ENCODE peak calls at places on chromosomes 6 and 20, in five cellular contexts. J is K562, M is colonic mucosa, Q is mucosa of descending colon, Y is sigmoid colon. D is an unnamed sample.

GRCh38 chr6:2850480-2851150 is 9.0 kb upstream of the SERPINB1 start:
- DNase-seq in J (no peak), M (peak), Q (no peak), Y (no peak), D (no peak)

GRCh38 chr6:13769655-13770053 is 44.7 kb downstream of the MCUR1 start:
- DNase-seq in J (no peak), M (no peak), Q (no peak), Y (no peak), D (no peak)

GRCh38 chr6:163405412-163406309 is 8.9 kb upstream of the QKI start:
- DNase-seq in J (no peak), M (peak), Q (peak), Y (peak), D (peak)

GRCh38 chr20:22320245-22320915 is 264.0 kb downstream of the FOXA2 start:
- DNase-seq in J (no peak), M (no peak), Q (no peak), Y (no peak), D (no peak)

GRCh38 chr6:22966711-22967110 is 397.3 kb downstream of the HDGFL1 start:
- DNase-seq in J (no peak), M (no peak), Q (no peak), Y (no peak), D (no peak)

GRCh38 chr6:39430968-39431523 is 108.5 kb upstream of the KCNK16 start:
- DNase-seq in J (no peak), M (peak), Q (peak), Y (peak), D (no peak)

GRCh38 chr6:138105446-138105845 is 1.8 kb downstream of the PERP start:
- DNase-seq in J (no peak), M (peak), Q (peak), Y (no peak), D (no peak)

GRCh38 chr20:42191140-42191860 is 573.1 kb upstream of the CHD6 start:
- DNase-seq in J (no peak), M (no peak), Q (no peak), Y (no peak), D (no peak)

GRCh38 chr20:35849726-35850125 is 77.9 kb downstream of the PHF20 start:
- DNase-seq in J (no peak), M (no peak), Q (no peak), Y (no peak), D (no peak)

GRCh38 chr6:117463762-117464665 is 18.5 kb upstream of the DCBLD1 start:
- DNase-seq in J (no peak), M (no peak), Q (no peak), Y (no peak), D (peak)

GRCh38 chr6:4649728-4650127 is 126.5 kb upstream of the CDYL start:
- DNase-seq in J (no peak), M (no peak), Q (no peak), Y (no peak), D (no peak)

GRCh38 chr6:52538921-52539354 is 37.9 kb downstream of the TRAM2 start:
- DNase-seq in J (no peak), M (no peak), Q (no peak), Y (no peak), D (no peak)

GRCh38 chr20:45479822-45480221 is 10.3 kb downstream of the WFDC2 start:
- DNase-seq in J (no peak), M (no peak), Q (no peak), Y (no peak), D (no peak)

GRCh38 chr20:11204926-11205768 is 531.3 kb upstream of the JAG1 start:
- DNase-seq in J (no peak), M (peak), Q (peak), Y (peak), D (peak)

GRCh38 chr6:30741789-30742315 is 635 bp downstream of the FLOT1 start:
- DNase-seq in J (no peak), M (no peak), Q (no peak), Y (no peak), D (peak)

GRCh38 chr6:160661129-160661723 is 2.8 kb downstream of the LPA start:
- DNase-seq in J (no peak), M (no peak), Q (no peak), Y (no peak), D (no peak)

GRCh38 chr6:163337958-163338357 is 76.6 kb upstream of the QKI start:
- DNase-seq in J (no peak), M (no peak), Q (no peak), Y (no peak), D (no peak)

DNA sequence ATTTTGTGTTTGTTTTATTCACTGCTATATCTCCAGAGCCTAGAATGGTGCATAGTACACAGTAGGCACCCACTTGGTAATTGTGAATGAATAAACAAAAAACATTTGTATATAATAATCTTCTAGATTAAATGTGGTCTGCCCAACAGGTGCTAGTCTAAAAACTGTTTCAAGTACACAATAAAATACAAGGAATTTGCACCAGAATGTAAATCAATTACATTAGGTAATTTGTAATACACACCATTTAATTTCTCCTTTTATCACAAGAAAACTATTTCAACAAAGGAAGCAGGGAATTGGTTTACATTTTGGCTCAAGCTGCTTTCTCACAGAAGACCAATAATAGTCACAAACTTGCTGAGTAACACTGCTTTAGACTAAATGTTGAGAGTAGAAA is 22.1 kb downstream of the RUNX2 start:
- DNase-seq in J (no peak), M (no peak), Q (no peak), Y (no peak), D (no peak)
- TF ChIP-seq CTCF in J (no peak), M (no peak), Q (no peak), Y (no peak), D (no peak)

DNA sequence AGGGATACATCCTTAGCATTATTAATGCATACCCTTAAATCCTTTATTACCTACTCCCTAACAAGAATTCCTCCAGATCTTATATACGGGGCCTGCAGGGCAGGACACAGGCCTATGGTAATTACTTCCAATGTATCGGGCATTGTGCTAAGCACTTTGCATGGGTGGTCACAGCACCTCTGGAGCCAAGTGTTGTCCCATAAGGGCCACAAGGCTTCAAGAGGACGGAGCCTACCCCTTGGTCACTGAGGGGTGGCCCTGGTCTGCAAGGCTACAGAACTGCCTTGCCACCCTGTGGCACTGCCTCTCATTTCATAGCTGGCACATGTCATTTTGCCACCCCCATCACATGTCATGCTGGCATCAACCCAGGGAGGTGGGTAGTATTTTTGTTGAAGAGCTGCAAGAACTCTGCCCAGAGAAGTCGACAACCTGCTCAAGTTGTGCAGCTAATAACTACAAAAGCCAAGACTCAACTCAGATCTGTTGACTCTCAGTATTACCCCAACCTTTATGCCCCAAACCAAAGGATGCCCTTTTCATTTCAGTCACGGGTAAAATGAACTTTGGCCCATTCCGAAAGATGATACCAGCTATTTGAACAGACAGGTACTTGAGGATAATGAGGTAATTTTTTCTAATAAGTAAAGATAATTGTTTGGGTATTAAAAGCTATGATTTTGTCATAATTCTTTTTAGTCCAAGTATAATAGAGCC is 144.1 kb upstream of the AKAP12 start:
- DNase-seq in J (no peak), M (no peak), Q (no peak), Y (no peak), D (no peak)
- H3K4me3 ChIP-seq in J (no peak), M (no peak), Q (no peak), Y (no peak), D (no peak)

GRCh38 chr20:63483834-63484233 is 11.4 kb upstream of the KCNQ2 start:
- DNase-seq in J (no peak), M (no peak), Q (no peak), Y (no peak), D (no peak)
- TF ChIP-seq CTCF in J (peak), M (no peak), Q (no peak), Y (no peak), D (peak)

GRCh38 chr6:157455028-157455714 is 74.2 kb downstream of the ZDHHC14 start:
- DNase-seq in J (no peak), M (no peak), Q (no peak), Y (no peak), D (no peak)
- H3K4me3 ChIP-seq in J (no peak), M (no peak), Q (no peak), Y (no peak), D (no peak)

GRCh38 chr20:57385940-57386339 is 5.3 kb upstream of the RBM38 start:
- DNase-seq in J (no peak), M (no peak), Q (no peak), Y (no peak), D (no peak)

GRCh38 chr20:57386762-57387161 is 4.4 kb upstream of the RBM38 start:
- DNase-seq in J (no peak), M (no peak), Q (no peak), Y (no peak), D (no peak)

GRCh38 chr20:57383447-57384347 is 7.5 kb upstream of the RBM38 start:
- DNase-seq in J (no peak), M (peak), Q (peak), Y (no peak), D (no peak)

GRCh38 chr20:57384486-57384885 is 6.7 kb upstream of the RBM38 start:
- DNase-seq in J (no peak), M (peak), Q (peak), Y (peak), D (no peak)

DNA sequence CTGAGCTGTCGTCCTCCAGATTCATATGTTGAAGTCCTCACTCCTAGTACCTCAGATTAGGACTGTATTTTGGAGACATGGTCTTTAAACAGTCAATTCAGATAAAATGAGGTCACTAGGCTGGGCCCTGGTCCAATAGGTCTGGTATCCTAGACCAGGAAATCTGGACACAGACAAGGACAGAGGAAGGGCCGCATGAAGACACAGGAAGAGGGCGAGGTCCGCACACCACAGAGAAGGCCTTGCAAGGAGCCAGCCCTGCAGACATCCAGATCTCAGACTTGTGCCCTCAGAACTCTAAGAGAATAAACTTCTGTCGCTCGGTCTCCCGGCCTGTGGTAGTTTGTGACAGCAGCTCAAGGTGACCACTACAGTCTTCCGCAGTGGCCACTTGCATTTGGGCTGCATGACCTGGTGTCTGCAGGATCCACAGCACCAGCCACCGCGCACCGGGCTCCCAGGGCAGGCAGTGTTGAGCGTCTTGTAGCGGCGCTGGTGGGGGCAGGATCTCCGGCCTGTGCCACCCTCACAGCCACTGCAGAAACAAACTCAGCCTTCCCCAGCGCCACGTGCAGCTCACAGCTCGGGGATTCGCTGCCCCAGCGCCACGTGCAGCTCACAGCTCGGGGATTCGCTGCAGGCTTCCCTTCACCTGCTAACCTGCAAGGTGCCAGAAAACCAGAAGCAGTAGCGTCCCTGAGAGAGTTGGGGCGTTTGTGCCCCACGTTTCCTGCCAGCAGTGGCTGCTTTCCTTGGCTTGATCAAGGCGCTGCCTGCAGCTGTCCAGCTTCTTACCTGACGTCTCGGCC is 6.0 kb upstream of the RBM38 start:
- DNase-seq in J (no peak), M (no peak), Q (peak), Y (peak), D (no peak)
- TF ChIP-seq CTCF in J (no peak), M (no peak), Q (no peak), Y (no peak), D (no peak)

GRCh38 chr6:19835605-19836004 is 1.6 kb upstream of the ID4 start:
- DNase-seq in J (no peak), M (no peak), Q (no peak), Y (no peak), D (no peak)

GRCh38 chr6:19834858-19835257 is 2.3 kb upstream of the ID4 start:
- DNase-seq in J (no peak), M (no peak), Q (no peak), Y (no peak), D (no peak)

GRCh38 chr6:19838442-19839236 is 1.5 kb downstream of the ID4 start:
- DNase-seq in J (no peak), M (peak), Q (peak), Y (peak), D (peak)

GRCh38 chr6:19837511-19838441 is 606 bp downstream of the ID4 start:
- DNase-seq in J (no peak), M (peak), Q (peak), Y (peak), D (no peak)

GRCh38 chr6:19836799-19837510 is at the start of gene ID4:
- DNase-seq in J (no peak), M (peak), Q (peak), Y (peak), D (no peak)
- H3K4me3 ChIP-seq in J (no peak), M (peak), Q (peak), Y (peak), D (no peak)

GRCh38 chr6:129890164-129890563 is 29.0 kb upstream of the TMEM244 start:
- DNase-seq in J (no peak), M (no peak), Q (no peak), Y (no peak), D (peak)
- TF ChIP-seq CTCF in J (no peak), M (no peak), Q (no peak), Y (no peak), D (no peak)

GRCh38 chr6:123925360-123925759 is 121.7 kb downstream of the NKAIN2 start:
- DNase-seq in J (no peak), M (no peak), Q (no peak), Y (no peak), D (peak)
- H3K4me3 ChIP-seq in J (no peak), M (no peak), Q (no peak), Y (no peak), D (no peak)